ENCODE peak calls at places on chromosomes 12 and 14, in six cellular contexts. One of them, this sample, is unnamed.

GRCh38 chr14:78921856-78922255 is 751.7 kb downstream of the NRXN3 start:
- DNase-seq in LoVo: no peak
- DNase-seq in astrocyte: peak; percentile 83
- DNase-seq in memory B cell: no peak
- DNase-seq in H7: no peak
- DNase-seq in T-helper 2 cell: no peak
- DNase-seq in this sample: no peak

GRCh38 chr14:86884498-86884897 is 1108.5 kb downstream of the GALC start:
- DNase-seq in LoVo: no peak
- DNase-seq in astrocyte: no peak
- DNase-seq in memory B cell: no peak
- DNase-seq in H7: no peak
- DNase-seq in T-helper 2 cell: no peak
- DNase-seq in this sample: no peak

GRCh38 chr12:10362828-10363664 is 26.8 kb downstream of the KLRK1 start:
- DNase-seq in LoVo: no peak
- DNase-seq in astrocyte: peak; percentile 51
- DNase-seq in memory B cell: no peak
- DNase-seq in H7: no peak
- DNase-seq in T-helper 2 cell: no peak
- DNase-seq in this sample: no peak

GRCh38 chr12:47942327-47943230 is 20.8 kb upstream of the TMEM106C start:
- DNase-seq in LoVo: no peak
- DNase-seq in astrocyte: no peak
- DNase-seq in memory B cell: peak; percentile 40
- DNase-seq in H7: peak; percentile 98
- DNase-seq in T-helper 2 cell: peak; percentile 32
- DNase-seq in this sample: no peak

GRCh38 chr12:18899678-18900317 is 161.9 kb downstream of the CAPZA3 start:
- DNase-seq in LoVo: no peak
- DNase-seq in astrocyte: no peak
- DNase-seq in memory B cell: no peak
- DNase-seq in H7: no peak
- DNase-seq in T-helper 2 cell: no peak
- DNase-seq in this sample: no peak

GRCh38 chr14:25122188-25122587 is 72.2 kb upstream of the STXBP6 start:
- DNase-seq in LoVo: no peak
- DNase-seq in astrocyte: no peak
- DNase-seq in memory B cell: no peak
- DNase-seq in H7: no peak
- DNase-seq in T-helper 2 cell: no peak
- DNase-seq in this sample: no peak

GRCh38 chr12:102965281-102966155 is 8.0 kb downstream of the ASCL1 start:
- DNase-seq in LoVo: no peak
- DNase-seq in astrocyte: no peak
- DNase-seq in memory B cell: no peak
- DNase-seq in H7: peak; percentile 75
- DNase-seq in T-helper 2 cell: no peak
- DNase-seq in this sample: no peak

GRCh38 chr14:100358396-100358795 is 35.3 kb downstream of the SLC25A47 start:
- DNase-seq in LoVo: no peak
- DNase-seq in astrocyte: no peak
- DNase-seq in memory B cell: no peak
- DNase-seq in H7: no peak
- DNase-seq in T-helper 2 cell: no peak
- DNase-seq in this sample: no peak

GRCh38 chr12:17016116-17016864 is 410.3 kb upstream of the LMO3 start:
- DNase-seq in LoVo: peak; percentile 26
- DNase-seq in astrocyte: no peak
- DNase-seq in memory B cell: no peak
- DNase-seq in H7: no peak
- DNase-seq in T-helper 2 cell: no peak
- DNase-seq in this sample: no peak

GRCh38 chr14:34872822-34873590 is 2.2 kb downstream of the BAZ1A start:
- DNase-seq in LoVo: no peak
- DNase-seq in astrocyte: peak; percentile 40
- DNase-seq in memory B cell: no peak
- DNase-seq in H7: no peak
- DNase-seq in T-helper 2 cell: peak; percentile 71
- DNase-seq in this sample: no peak

GRCh38 chr14:85597701-85598100 is 67.8 kb downstream of the FLRT2 start:
- DNase-seq in LoVo: no peak
- DNase-seq in astrocyte: no peak
- DNase-seq in memory B cell: no peak
- DNase-seq in H7: no peak
- DNase-seq in T-helper 2 cell: no peak
- DNase-seq in this sample: no peak

GRCh38 chr12:69002969-69003368 is 70.0 kb upstream of the CPM start:
- DNase-seq in LoVo: no peak
- DNase-seq in astrocyte: no peak
- DNase-seq in memory B cell: no peak
- DNase-seq in H7: no peak
- DNase-seq in T-helper 2 cell: no peak
- DNase-seq in this sample: no peak

GRCh38 chr14:85607571-85608219 is 77.8 kb downstream of the FLRT2 start:
- DNase-seq in LoVo: no peak
- DNase-seq in astrocyte: peak; percentile 89
- DNase-seq in memory B cell: no peak
- DNase-seq in H7: no peak
- DNase-seq in T-helper 2 cell: no peak
- DNase-seq in this sample: no peak

GRCh38 chr12:3202734-3203446 is 125.7 kb downstream of the TSPAN9 start:
- DNase-seq in LoVo: peak; percentile 51
- DNase-seq in astrocyte: no peak
- DNase-seq in memory B cell: peak; percentile 31
- DNase-seq in H7: peak; percentile 93
- DNase-seq in T-helper 2 cell: peak; percentile 25
- DNase-seq in this sample: peak; percentile 44

GRCh38 chr12:89140580-89141236 is 211.6 kb downstream of the DUSP6 start:
- DNase-seq in LoVo: no peak
- DNase-seq in astrocyte: peak; percentile 52
- DNase-seq in memory B cell: no peak
- DNase-seq in H7: no peak
- DNase-seq in T-helper 2 cell: no peak
- DNase-seq in this sample: no peak

GRCh38 chr12:10701843-10702242 is 21.3 kb downstream of the YBX3 start:
- DNase-seq in LoVo: no peak
- DNase-seq in astrocyte: no peak
- DNase-seq in memory B cell: no peak
- DNase-seq in H7: no peak
- DNase-seq in T-helper 2 cell: no peak
- DNase-seq in this sample: no peak

GRCh38 chr12:2057041-2057792 is 4.4 kb downstream of the CACNA1C start:
- DNase-seq in LoVo: peak; percentile 38
- DNase-seq in astrocyte: no peak
- DNase-seq in memory B cell: peak; percentile 30
- DNase-seq in H7: peak; percentile 91
- DNase-seq in T-helper 2 cell: peak; percentile 35
- DNase-seq in this sample: no peak

GRCh38 chr12:131856366-131857097 is 28.3 kb downstream of the MMP17 start:
- DNase-seq in LoVo: no peak
- DNase-seq in astrocyte: no peak
- DNase-seq in memory B cell: no peak
- DNase-seq in H7: peak; percentile 47
- DNase-seq in T-helper 2 cell: no peak
- DNase-seq in this sample: no peak

GRCh38 chr12:25845415-25845814 is 113.1 kb upstream of the RASSF8 start:
- DNase-seq in LoVo: no peak
- DNase-seq in astrocyte: no peak
- DNase-seq in memory B cell: no peak
- DNase-seq in H7: no peak
- DNase-seq in T-helper 2 cell: no peak
- DNase-seq in this sample: no peak

GRCh38 chr14:26622611-26623010 is 24.8 kb upstream of the NOVA1 start:
- DNase-seq in LoVo: no peak
- DNase-seq in astrocyte: no peak
- DNase-seq in memory B cell: no peak
- DNase-seq in H7: no peak
- DNase-seq in T-helper 2 cell: no peak
- DNase-seq in this sample: no peak

GRCh38 chr12:69985656-69986055 is 160.6 kb downstream of the MYRFL start:
- DNase-seq in LoVo: peak; percentile 38
- DNase-seq in astrocyte: no peak
- DNase-seq in memory B cell: no peak
- DNase-seq in H7: peak; percentile 56
- DNase-seq in T-helper 2 cell: peak; percentile 5
- DNase-seq in this sample: peak; percentile 2

GRCh38 chr14:73744874-73745529 is 30.8 kb upstream of the PNMA1 start:
- DNase-seq in LoVo: peak; percentile 93
- DNase-seq in astrocyte: no peak
- DNase-seq in memory B cell: no peak
- DNase-seq in H7: no peak
- DNase-seq in T-helper 2 cell: no peak
- DNase-seq in this sample: no peak

GRCh38 chr12:53166837-53167236 is 13.7 kb upstream of the ZNF740 start:
- DNase-seq in LoVo: no peak
- DNase-seq in astrocyte: no peak
- DNase-seq in memory B cell: no peak
- DNase-seq in H7: no peak
- DNase-seq in T-helper 2 cell: no peak
- DNase-seq in this sample: no peak

GRCh38 chr12:20426191-20426590 is 57.9 kb downstream of the PDE3A start:
- DNase-seq in LoVo: no peak
- DNase-seq in astrocyte: no peak
- DNase-seq in memory B cell: no peak
- DNase-seq in H7: no peak
- DNase-seq in T-helper 2 cell: no peak
- DNase-seq in this sample: no peak

GRCh38 chr12:69442894-69443293 is 27.3 kb upstream of the FRS2 start:
- DNase-seq in LoVo: no peak
- DNase-seq in astrocyte: peak; percentile 86
- DNase-seq in memory B cell: no peak
- DNase-seq in H7: no peak
- DNase-seq in T-helper 2 cell: no peak
- DNase-seq in this sample: no peak

GRCh38 chr12:75969768-75970167 is 61.8 kb downstream of the PHLDA1 start:
- DNase-seq in LoVo: no peak
- DNase-seq in astrocyte: no peak
- DNase-seq in memory B cell: no peak
- DNase-seq in H7: peak; percentile 28
- DNase-seq in T-helper 2 cell: no peak
- DNase-seq in this sample: no peak

GRCh38 chr12:15693233-15693911 is 95.8 kb downstream of the EPS8 start:
- DNase-seq in LoVo: peak; percentile 72
- DNase-seq in astrocyte: peak; percentile 32
- DNase-seq in memory B cell: no peak
- DNase-seq in H7: no peak
- DNase-seq in T-helper 2 cell: no peak
- DNase-seq in this sample: no peak

GRCh38 chr14:97887690-97888089 is 1090.5 kb downstream of the VRK1 start:
- DNase-seq in LoVo: no peak
- DNase-seq in astrocyte: no peak
- DNase-seq in memory B cell: no peak
- DNase-seq in H7: no peak
- DNase-seq in T-helper 2 cell: no peak
- DNase-seq in this sample: no peak

GRCh38 chr14:20904393-20905029 is 13.3 kb downstream of the RNASE3 start:
- DNase-seq in LoVo: no peak
- DNase-seq in astrocyte: no peak
- DNase-seq in memory B cell: no peak
- DNase-seq in H7: peak; percentile 32
- DNase-seq in T-helper 2 cell: no peak
- DNase-seq in this sample: no peak

GRCh38 chr12:132444957-132445883 is 44.7 kb upstream of the FBRSL1 start:
- DNase-seq in LoVo: no peak
- DNase-seq in astrocyte: no peak
- DNase-seq in memory B cell: peak; percentile 82
- DNase-seq in H7: peak; percentile 86
- DNase-seq in T-helper 2 cell: peak; percentile 96
- DNase-seq in this sample: peak; percentile 55

GRCh38 chr12:131829795-131830334 is 1.7 kb downstream of the MMP17 start:
- DNase-seq in LoVo: no peak
- DNase-seq in astrocyte: no peak
- DNase-seq in memory B cell: no peak
- DNase-seq in H7: peak; percentile 81
- DNase-seq in T-helper 2 cell: no peak
- DNase-seq in this sample: no peak

GRCh38 chr12:130491421-130492357 is 154.0 kb downstream of the PIWIL1 start:
- DNase-seq in LoVo: no peak
- DNase-seq in astrocyte: no peak
- DNase-seq in memory B cell: no peak
- DNase-seq in H7: no peak
- DNase-seq in T-helper 2 cell: no peak
- DNase-seq in this sample: no peak

GRCh38 chr14:88129306-88130056 is 124.5 kb downstream of the GPR65 start:
- DNase-seq in LoVo: no peak
- DNase-seq in astrocyte: peak; percentile 69
- DNase-seq in memory B cell: no peak
- DNase-seq in H7: no peak
- DNase-seq in T-helper 2 cell: peak; percentile 38
- DNase-seq in this sample: no peak

GRCh38 chr12:117032593-117033381 is 66.4 kb downstream of the TESC start:
- DNase-seq in LoVo: no peak
- DNase-seq in astrocyte: peak; percentile 22
- DNase-seq in memory B cell: no peak
- DNase-seq in H7: peak; percentile 75
- DNase-seq in T-helper 2 cell: no peak
- DNase-seq in this sample: no peak

GRCh38 chr12:34119366-34119765 is 97.1 kb downstream of the ALG10 start:
- DNase-seq in LoVo: no peak
- DNase-seq in astrocyte: no peak
- DNase-seq in memory B cell: no peak
- DNase-seq in H7: no peak
- DNase-seq in T-helper 2 cell: no peak
- DNase-seq in this sample: no peak

This sample was measured in GM18507.